ENCODE peak calls at places on chromosomes 2 and 18, in ten cellular contexts. B is GM12892; P is mucosa of gallbladder; K is Calu3; N is iPS-NIHi11; I is stimulated activated CD8-positive, alpha-beta memory T cell treated with anti-CD3 and anti-CD28 coated beads, Interleukin-15, amount 100 ng/mL, for 48 hours; V is activated CD8-positive, alpha-beta memory T cell treated with anti-CD3 and anti-CD28 coated beads, Interleukin-2, amount 10 ng/mL, durations not matched to agents 7 days and 5 days; E is GM04504; G is DMS 273 treated with DMSO at 0.1 percent for 48 hours; R is heart left ventricle. D is an unnamed sample.

GRCh38 chr18:9984025-9984424 is 70.2 kb downstream of the VAPA start:
- DNase-seq in B (no peak), P (no peak), K (no peak), N (no peak), I (no peak), V (no peak), E (no peak), G (no peak), R (no peak), D (no peak)

GRCh38 chr2:215404357-215404719 is 31.5 kb downstream of the FN1 start:
- DNase-seq in B (no peak), P (no peak), K (no peak), N (no peak), I (no peak), V (no peak), E (no peak), G (no peak), R (no peak), D (no peak)

GRCh38 chr2:168119519-168120141 is 127.8 kb downstream of the STK39 start:
- DNase-seq in B (no peak), P (peak; percentile 40), K (peak; percentile 49), N (peak; percentile 27), I (no peak), V (no peak), E (peak; percentile 15), G (no peak), R (no peak), D (peak; percentile 10)

GRCh38 chr2:233419626-233420431 is 65.5 kb downstream of the DGKD start:
- DNase-seq in B (no peak), P (no peak), K (no peak), N (peak; percentile 54), I (peak; percentile 40), V (peak; percentile 78), E (no peak), G (no peak), R (no peak), D (peak; percentile 66)

GRCh38 chr2:100289020-100289419 is 33.3 kb downstream of the LONRF2 start:
- DNase-seq in B (no peak), P (no peak), K (no peak), N (no peak), I (no peak), V (peak; percentile 48), E (no peak), G (no peak), R (no peak), D (no peak)

GRCh38 chr18:11923454-11923853 is 15.3 kb upstream of the MPPE1 start:
- DNase-seq in B (no peak), P (no peak), K (no peak), N (no peak), I (no peak), V (no peak), E (no peak), G (no peak), R (no peak), D (no peak)

GRCh38 chr2:26768759-26769500 is 4.8 kb downstream of the SLC35F6 start:
- DNase-seq in B (no peak), P (peak; percentile 84), K (peak; percentile 55), N (no peak), I (no peak), V (peak; percentile 74), E (no peak), G (no peak), R (peak; percentile 88), D (no peak)

GRCh38 chr2:174023591-174024523 is 58.7 kb upstream of the SP3 start:
- DNase-seq in B (no peak), P (peak; percentile 40), K (no peak), N (peak; percentile 55), I (peak; percentile 27), V (no peak), E (peak; percentile 82), G (no peak), R (peak; percentile 69), D (peak; percentile 48)

GRCh38 chr2:207423886-207424285 is 105.9 kb upstream of the CREB1 start:
- DNase-seq in B (peak; percentile 12), P (no peak), K (no peak), N (no peak), I (peak; percentile 43), V (peak; percentile 86), E (peak; percentile 59), G (no peak), R (no peak), D (peak; percentile 34)

GRCh38 chr2:164323978-164324377 is 297.3 kb downstream of the GRB14 start:
- DNase-seq in B (no peak), P (no peak), K (no peak), N (no peak), I (no peak), V (no peak), E (no peak), G (no peak), R (no peak), D (no peak)

GRCh38 chr2:190119257-190119656 is 56.7 kb upstream of the MSTN start:
- DNase-seq in B (no peak), P (peak; percentile 20), K (no peak), N (peak; percentile 49), I (peak; percentile 10), V (peak; percentile 43), E (no peak), G (no peak), R (peak; percentile 31), D (no peak)

GRCh38 chr2:231110551-231110950 is 14.3 kb downstream of the HTR2B start:
- DNase-seq in B (no peak), P (no peak), K (no peak), N (no peak), I (no peak), V (no peak), E (no peak), G (no peak), R (no peak), D (no peak)

GRCh38 chr2:163592954-163593622 is 142.7 kb downstream of the FIGN start:
- DNase-seq in B (no peak), P (no peak), K (no peak), N (peak; percentile 19), I (no peak), V (no peak), E (no peak), G (no peak), R (no peak), D (no peak)

GRCh38 chr2:128317186-128317897 is 1.3 kb downstream of the HS6ST1 start:
- DNase-seq in B (peak; percentile 75), P (peak; percentile 14), K (peak; percentile 50), N (peak; percentile 70), I (no peak), V (peak; percentile 48), E (no peak), G (no peak), R (no peak), D (peak; percentile 74)

GRCh38 chr2:56912490-56912889 is 728.7 kb downstream of the CCDC85A start:
- DNase-seq in B (no peak), P (no peak), K (no peak), N (no peak), I (no peak), V (no peak), E (no peak), G (no peak), R (no peak), D (no peak)

GRCh38 chr2:240873805-240874714 is 5.4 kb downstream of the AGXT start:
- DNase-seq in B (peak; percentile 18), P (peak; percentile 60), K (peak; percentile 29), N (peak; percentile 63), I (no peak), V (no peak), E (no peak), G (no peak), R (no peak), D (no peak)

GRCh38 chr2:95330939-95331338 is 33.8 kb downstream of the KCNIP3 start:
- DNase-seq in B (no peak), P (no peak), K (no peak), N (no peak), I (no peak), V (no peak), E (no peak), G (no peak), R (no peak), D (no peak)

GRCh38 chr2:23757686-23758433 is 169.1 kb downstream of the ATAD2B start:
- DNase-seq in B (no peak), P (peak; percentile 37), K (peak; percentile 12), N (no peak), I (no peak), V (no peak), E (peak; percentile 29), G (no peak), R (no peak), D (no peak)

GRCh38 chr2:175111200-175111657 is 56.8 kb downstream of the ATF2 start:
- DNase-seq in B (no peak), P (no peak), K (no peak), N (peak; percentile 39), I (no peak), V (no peak), E (peak; percentile 15), G (no peak), R (no peak), D (peak; percentile 34)

GRCh38 chr18:46917808-46918600 is 602 bp downstream of the KATNAL2 start:
- DNase-seq in B (peak; percentile 11), P (peak; percentile 24), K (peak; percentile 4), N (peak; percentile 60), I (no peak), V (peak; percentile 43), E (no peak), G (peak; percentile 44), R (peak; percentile 45), D (peak; percentile 49)

GRCh38 chr2:161426788-161427412 is 10.8 kb downstream of the TBR1 start:
- DNase-seq in B (no peak), P (no peak), K (no peak), N (no peak), I (no peak), V (no peak), E (no peak), G (no peak), R (no peak), D (peak; percentile 26)

GRCh38 chr2:148994341-148994740 is 44.2 kb upstream of the LYPD6B start:
- DNase-seq in B (no peak), P (peak; percentile 25), K (peak; percentile 53), N (no peak), I (no peak), V (no peak), E (no peak), G (no peak), R (no peak), D (no peak)

GRCh38 chr2:195486987-195487644 is 169.9 kb upstream of the SLC39A10 start:
- DNase-seq in B (no peak), P (no peak), K (peak; percentile 3), N (no peak), I (no peak), V (peak; percentile 58), E (peak; percentile 24), G (no peak), R (no peak), D (no peak)

GRCh38 chr18:76643996-76644395 is 149.0 kb upstream of the ZNF516 start:
- DNase-seq in B (no peak), P (no peak), K (no peak), N (no peak), I (no peak), V (no peak), E (no peak), G (no peak), R (no peak), D (no peak)

GRCh38 chr2:150570712-150571111 is 83.2 kb upstream of the RND3 start:
- DNase-seq in B (no peak), P (no peak), K (no peak), N (no peak), I (no peak), V (no peak), E (peak; percentile 74), G (no peak), R (no peak), D (no peak)

GRCh38 chr2:62184499-62185045 is 11.3 kb upstream of the B3GNT2 start:
- DNase-seq in B (no peak), P (no peak), K (no peak), N (no peak), I (no peak), V (no peak), E (no peak), G (no peak), R (no peak), D (no peak)

GRCh38 chr2:188023035-188023434 is 268.6 kb upstream of the GULP1 start:
- DNase-seq in B (no peak), P (no peak), K (no peak), N (no peak), I (no peak), V (no peak), E (no peak), G (no peak), R (no peak), D (no peak)

GRCh38 chr2:134431837-134432437 is 178.1 kb downstream of the MGAT5 start:
- DNase-seq in B (no peak), P (no peak), K (no peak), N (peak; percentile 29), I (no peak), V (no peak), E (no peak), G (no peak), R (no peak), D (no peak)

D was measured in GM10248.